ENCODE peak calls at places on chromosomes 7 and 10, in ten cellular contexts. Z is A172; G is NCI-H187; E is fibroblast of lung; L is GM03348; S is activated gamma-delta T cell treated with Interleukin-2 at 50 U/mL for 16 hours; J is tibial artery; N is stimulated activated CD8-positive, alpha-beta memory T cell treated with anti-CD3 and anti-CD28 coated beads, Interleukin-2, amount 100 ng/mL, for 1 hour; X is upper lobe of right lung; Q is iPS-NIHi11. R is an unnamed sample.

GRCh38 chr10:66717221-66717981 is 208.4 kb upstream of the LRRTM3 start:
- DNase-seq in Z (no peak), G (no peak), E (no peak), L (no peak), S (no peak), J (no peak), N (no peak), X (no peak), Q (peak; percentile 13), R (no peak)

GRCh38 chr7:129055294-129055816 is 444 bp upstream of the TNPO3 start:
- DNase-seq in Z (no peak), G (no peak), E (no peak), L (no peak), S (no peak), J (no peak), N (no peak), X (no peak), Q (no peak), R (no peak)

GRCh38 chr7:74405191-74405898 is 48.4 kb upstream of the GTF2IRD1 start:
- DNase-seq in Z (no peak), G (no peak), E (no peak), L (no peak), S (no peak), J (no peak), N (no peak), X (no peak), Q (peak; percentile 88), R (no peak)

GRCh38 chr10:110600487-110601101 is 33.1 kb downstream of the SMC3 start:
- DNase-seq in Z (peak; percentile 62), G (no peak), E (peak; percentile 52), L (peak; percentile 45), S (no peak), J (no peak), N (no peak), X (no peak), Q (peak; percentile 55), R (no peak)

GRCh38 chr10:77837248-77837924 is 89.2 kb downstream of the DLG5 start:
- DNase-seq in Z (peak; percentile 62), G (peak; percentile 5), E (peak; percentile 66), L (no peak), S (peak; percentile 54), J (no peak), N (peak; percentile 9), X (no peak), Q (peak; percentile 86), R (peak; percentile 78)

GRCh38 chr10:121337356-121337936 is 260.8 kb downstream of the FGFR2 start:
- DNase-seq in Z (no peak), G (no peak), E (no peak), L (no peak), S (no peak), J (no peak), N (no peak), X (no peak), Q (no peak), R (no peak)

GRCh38 chr7:17660116-17660515 is 280.2 kb downstream of the SNX13 start:
- DNase-seq in Z (no peak), G (no peak), E (peak; percentile 81), L (peak; percentile 47), S (no peak), J (no peak), N (no peak), X (no peak), Q (no peak), R (no peak)

GRCh38 chr7:76247938-76248337 is 46.2 kb downstream of the SRRM3 start:
- DNase-seq in Z (no peak), G (no peak), E (no peak), L (no peak), S (no peak), J (no peak), N (no peak), X (no peak), Q (no peak), R (no peak)

GRCh38 chr10:47139121-47139520 is 160.9 kb upstream of the GDF10 start:
- DNase-seq in Z (no peak), G (no peak), E (no peak), L (no peak), S (no peak), J (no peak), N (no peak), X (no peak), Q (no peak), R (peak; percentile 25)

GRCh38 chr10:30447125-30447799 is 13.3 kb downstream of the MAP3K8 start:
- DNase-seq in Z (no peak), G (no peak), E (peak; percentile 81), L (no peak), S (no peak), J (no peak), N (no peak), X (no peak), Q (no peak), R (no peak)

GRCh38 chr7:129469930-129470329 is 32.4 kb upstream of the SMKR1 start:
- DNase-seq in Z (no peak), G (no peak), E (no peak), L (no peak), S (no peak), J (no peak), N (no peak), X (no peak), Q (peak; percentile 66), R (no peak)

GRCh38 chr7:17408245-17408903 is 109.9 kb downstream of the AHR start:
- DNase-seq in Z (peak; percentile 92), G (no peak), E (peak; percentile 94), L (peak; percentile 55), S (no peak), J (no peak), N (no peak), X (peak; percentile 69), Q (no peak), R (no peak)

GRCh38 chr7:28579571-28579970 is 167.3 kb downstream of the CREB5 start:
- DNase-seq in Z (no peak), G (no peak), E (peak; percentile 44), L (no peak), S (no peak), J (no peak), N (no peak), X (no peak), Q (no peak), R (no peak)

GRCh38 chr10:9009505-9009904 is 955.0 kb downstream of the GATA3 start:
- DNase-seq in Z (no peak), G (no peak), E (peak; percentile 37), L (no peak), S (no peak), J (no peak), N (no peak), X (no peak), Q (no peak), R (no peak)

GRCh38 chr7:36119005-36119711 is 33.9 kb upstream of the EEPD1 start:
- DNase-seq in Z (peak; percentile 77), G (no peak), E (peak; percentile 95), L (peak; percentile 83), S (no peak), J (no peak), N (no peak), X (no peak), Q (no peak), R (no peak)

GRCh38 chr7:40101201-40101600 is 33.2 kb downstream of the MPLKIP start:
- DNase-seq in Z (no peak), G (no peak), E (no peak), L (no peak), S (no peak), J (no peak), N (no peak), X (no peak), Q (no peak), R (no peak)

GRCh38 chr7:110964770-110965169 is 126.2 kb upstream of the LRRN3 start:
- DNase-seq in Z (no peak), G (no peak), E (peak; percentile 73), L (no peak), S (no peak), J (no peak), N (no peak), X (no peak), Q (no peak), R (no peak)

GRCh38 chr7:150520145-150520544 is 5.5 kb downstream of the GIMAP7 start:
- DNase-seq in Z (no peak), G (no peak), E (no peak), L (no peak), S (no peak), J (no peak), N (no peak), X (no peak), Q (no peak), R (peak; percentile 71)

GRCh38 chr10:123521556-123521955 is 144.6 kb upstream of the GPR26 start:
- DNase-seq in Z (no peak), G (no peak), E (no peak), L (no peak), S (no peak), J (no peak), N (no peak), X (no peak), Q (no peak), R (no peak)

GRCh38 chr7:100079024-100079560 is 2.4 kb downstream of the ZNF3 start:
- DNase-seq in Z (no peak), G (no peak), E (no peak), L (no peak), S (no peak), J (no peak), N (no peak), X (no peak), Q (no peak), R (no peak)

GRCh38 chr7:111137296-111138195 is 46.6 kb downstream of the LRRN3 start:
- DNase-seq in Z (peak; percentile 40), G (no peak), E (peak; percentile 10), L (no peak), S (no peak), J (peak; percentile 60), N (no peak), X (peak; percentile 45), Q (no peak), R (peak; percentile 68)

GRCh38 chr7:128835790-128836641 is 5.8 kb downstream of the FLNC start:
- DNase-seq in Z (no peak), G (no peak), E (peak; percentile 83), L (peak; percentile 84), S (no peak), J (peak; percentile 73), N (no peak), X (peak; percentile 53), Q (no peak), R (no peak)

GRCh38 chr10:49653530-49653929 is 25.9 kb upstream of the C10orf53 start:
- DNase-seq in Z (no peak), G (no peak), E (no peak), L (no peak), S (no peak), J (no peak), N (no peak), X (no peak), Q (no peak), R (peak; percentile 39)

GRCh38 chr10:109343293-109343692 is 580.0 kb downstream of the XPNPEP1 start:
- DNase-seq in Z (peak; percentile 65), G (no peak), E (peak; percentile 91), L (peak; percentile 42), S (no peak), J (no peak), N (no peak), X (no peak), Q (no peak), R (no peak)

GRCh38 chr7:100574362-100575205 is 884 bp upstream of the SAP25 start:
- DNase-seq in Z (no peak), G (no peak), E (no peak), L (no peak), S (no peak), J (no peak), N (no peak), X (peak; percentile 54), Q (no peak), R (no peak)

GRCh38 chr7:2821161-2821841 is 22.8 kb downstream of the GNA12 start:
- DNase-seq in Z (peak; percentile 96), G (peak; percentile 32), E (peak; percentile 91), L (peak; percentile 47), S (no peak), J (no peak), N (no peak), X (no peak), Q (peak; percentile 49), R (no peak)

GRCh38 chr7:33040803-33041516 is 21.6 kb downstream of the NT5C3A start:
- DNase-seq in Z (peak; percentile 77), G (no peak), E (no peak), L (no peak), S (peak; percentile 50), J (no peak), N (peak; percentile 26), X (no peak), Q (peak; percentile 24), R (peak; percentile 66)

GRCh38 chr7:148507741-148508285 is 82.8 kb upstream of the C7orf33 start:
- DNase-seq in Z (no peak), G (no peak), E (no peak), L (no peak), S (no peak), J (no peak), N (no peak), X (no peak), Q (no peak), R (no peak)